ENCODE peak calls at places on chromosomes 7 and 10, in six cellular contexts. One of them, this sample, is unnamed.
A peak's percentile ranks its signal among the peaks of the same experiment; 100 is the strongest.

GRCh38 chr7:71705217-71705616 is 573.3 kb downstream of the GALNT17 start:
- DNase-seq in ovary: no peak
- DNase-seq in NCI-H748 treated with DMSO at 0.1 percent for 48 hours: no peak
- DNase-seq in endodermal cell: no peak
- DNase-seq in Karpas-422: no peak
- DNase-seq in GM19239: no peak
- DNase-seq in this sample: no peak

GRCh38 chr10:132516771-132517725 is 20.5 kb upstream of the INPP5A start:
- DNase-seq in endodermal cell: peak; percentile 92
- DNase-seq in Karpas-422: no peak
- DNase-seq in NCI-H748 treated with DMSO at 0.1 percent for 48 hours: no peak
- DNase-seq in ovary: peak; percentile 97
- DNase-seq in GM19239: no peak
- DNase-seq in this sample: peak; percentile 47

GRCh38 chr7:115271332-115272235 is 349.7 kb downstream of the MDFIC start:
- DNase-seq in endodermal cell: no peak
- DNase-seq in Karpas-422: no peak
- DNase-seq in ovary: no peak
- DNase-seq in GM19239: no peak
- DNase-seq in NCI-H748 treated with DMSO at 0.1 percent for 48 hours: no peak
- DNase-seq in this sample: no peak

GRCh38 chr10:123571978-123572377 is 94.2 kb upstream of the GPR26 start:
- DNase-seq in endodermal cell: peak; percentile 21
- DNase-seq in Karpas-422: no peak
- DNase-seq in ovary: no peak
- DNase-seq in NCI-H748 treated with DMSO at 0.1 percent for 48 hours: no peak
- DNase-seq in GM19239: no peak
- DNase-seq in this sample: no peak

GRCh38 chr10:95196053-95196452 is 2.0 kb downstream of the ACSM6 start:
- DNase-seq in GM19239: no peak
- DNase-seq in NCI-H748 treated with DMSO at 0.1 percent for 48 hours: no peak
- DNase-seq in ovary: no peak
- DNase-seq in Karpas-422: no peak
- DNase-seq in endodermal cell: peak; percentile 68
- DNase-seq in this sample: no peak

GRCh38 chr7:97871659-97872024 is 566 bp downstream of the ASNS start:
- DNase-seq in Karpas-422: no peak
- DNase-seq in endodermal cell: no peak
- DNase-seq in ovary: peak; percentile 16
- DNase-seq in GM19239: peak; percentile 6
- DNase-seq in NCI-H748 treated with DMSO at 0.1 percent for 48 hours: peak; percentile 52
- DNase-seq in this sample: no peak

GRCh38 chr10:132444877-132445351 is 47.9 kb downstream of the PWWP2B start:
- DNase-seq in ovary: no peak
- DNase-seq in Karpas-422: no peak
- DNase-seq in endodermal cell: peak; percentile 81
- DNase-seq in NCI-H748 treated with DMSO at 0.1 percent for 48 hours: no peak
- DNase-seq in GM19239: no peak
- DNase-seq in this sample: no peak

GRCh38 chr7:1227071-1227804 is 5.4 kb upstream of the UNCX start:
- DNase-seq in GM19239: no peak
- DNase-seq in endodermal cell: peak; percentile 74
- DNase-seq in Karpas-422: no peak
- DNase-seq in NCI-H748 treated with DMSO at 0.1 percent for 48 hours: no peak
- DNase-seq in ovary: no peak
- DNase-seq in this sample: peak; percentile 70

GRCh38 chr10:117462424-117462792 is 80.1 kb upstream of the EMX2 start:
- DNase-seq in Karpas-422: peak; percentile 64
- DNase-seq in endodermal cell: peak; percentile 82
- DNase-seq in ovary: no peak
- DNase-seq in NCI-H748 treated with DMSO at 0.1 percent for 48 hours: no peak
- DNase-seq in GM19239: no peak
- DNase-seq in this sample: peak; percentile 65

GRCh38 chr7:80312139-80312661 is 177.6 kb downstream of the GNAI1 start:
- DNase-seq in GM19239: no peak
- DNase-seq in NCI-H748 treated with DMSO at 0.1 percent for 48 hours: peak; percentile 64
- DNase-seq in Karpas-422: no peak
- DNase-seq in endodermal cell: no peak
- DNase-seq in ovary: no peak
- DNase-seq in this sample: no peak

GRCh38 chr10:58577394-58577793 is 64.7 kb downstream of the BICC1 start:
- DNase-seq in Karpas-422: no peak
- DNase-seq in ovary: no peak
- DNase-seq in GM19239: no peak
- DNase-seq in endodermal cell: no peak
- DNase-seq in NCI-H748 treated with DMSO at 0.1 percent for 48 hours: no peak
- DNase-seq in this sample: no peak

GRCh38 chr10:101785801-101786200 is 2.6 kb upstream of the NPM3 start:
- DNase-seq in NCI-H748 treated with DMSO at 0.1 percent for 48 hours: no peak
- DNase-seq in GM19239: no peak
- DNase-seq in endodermal cell: no peak
- DNase-seq in Karpas-422: no peak
- DNase-seq in ovary: no peak
- DNase-seq in this sample: no peak

GRCh38 chr7:24742764-24743163 is 14.5 kb downstream of the GSDME start:
- DNase-seq in Karpas-422: no peak
- DNase-seq in NCI-H748 treated with DMSO at 0.1 percent for 48 hours: no peak
- DNase-seq in ovary: no peak
- DNase-seq in GM19239: no peak
- DNase-seq in endodermal cell: no peak
- DNase-seq in this sample: no peak

GRCh38 chr7:87219545-87220025 is at the start of gene TMEM243:
- DNase-seq in Karpas-422: peak; percentile 96
- DNase-seq in ovary: peak; percentile 77
- DNase-seq in NCI-H748 treated with DMSO at 0.1 percent for 48 hours: no peak
- DNase-seq in endodermal cell: peak; percentile 82
- DNase-seq in GM19239: peak; percentile 66
- DNase-seq in this sample: peak; percentile 73

GRCh38 chr10:32360884-32361283 is 13.9 kb upstream of the EPC1 start:
- DNase-seq in GM19239: no peak
- DNase-seq in endodermal cell: no peak
- DNase-seq in NCI-H748 treated with DMSO at 0.1 percent for 48 hours: no peak
- DNase-seq in Karpas-422: no peak
- DNase-seq in ovary: no peak
- DNase-seq in this sample: no peak

GRCh38 chr7:96093435-96093834 is 228.5 kb downstream of the SLC25A13 start:
- DNase-seq in NCI-H748 treated with DMSO at 0.1 percent for 48 hours: no peak
- DNase-seq in ovary: no peak
- DNase-seq in endodermal cell: no peak
- DNase-seq in GM19239: no peak
- DNase-seq in Karpas-422: no peak
- DNase-seq in this sample: no peak

This sample was measured in H1.